ENCODE peak calls at places on chromosomes 7 and 10, in nine cellular contexts. One of them, this sample, is unnamed.
A peak's percentile ranks its signal among the peaks of the same experiment; 100 is the strongest.

GRCh38 chr7:106462365-106462859 is 177.6 kb upstream of the NAMPT start:
- DNase-seq in lung: no peak
- DNase-seq in AG10803: peak; percentile 40
- DNase-seq in CD4-positive, alpha-beta memory T cell: peak; percentile 31
- DNase-seq in GM23248: peak; percentile 56
- DNase-seq in cardiac muscle cell: peak; percentile 33
- DNase-seq in colonic mucosa: no peak
- DNase-seq in astrocyte: no peak
- DNase-seq in heart right ventricle: no peak
- DNase-seq in this sample: peak; percentile 19

GRCh38 chr7:63039882-63040281 is 958.8 kb upstream of the ZNF722 start:
- DNase-seq in lung: no peak
- DNase-seq in AG10803: no peak
- DNase-seq in CD4-positive, alpha-beta memory T cell: no peak
- DNase-seq in GM23248: no peak
- DNase-seq in cardiac muscle cell: no peak
- DNase-seq in colonic mucosa: no peak
- DNase-seq in astrocyte: no peak
- DNase-seq in heart right ventricle: no peak
- DNase-seq in this sample: no peak

GRCh38 chr7:89607797-89608196 is 546.5 kb upstream of the STEAP1 start:
- DNase-seq in lung: no peak
- DNase-seq in AG10803: no peak
- DNase-seq in CD4-positive, alpha-beta memory T cell: peak; percentile 44
- DNase-seq in GM23248: no peak
- DNase-seq in cardiac muscle cell: no peak
- DNase-seq in colonic mucosa: no peak
- DNase-seq in astrocyte: no peak
- DNase-seq in heart right ventricle: no peak
- DNase-seq in this sample: peak; percentile 25

GRCh38 chr10:126052171-126052570 is 155.8 kb downstream of the FANK1 start:
- DNase-seq in lung: no peak
- DNase-seq in AG10803: no peak
- DNase-seq in CD4-positive, alpha-beta memory T cell: no peak
- DNase-seq in GM23248: no peak
- DNase-seq in cardiac muscle cell: no peak
- DNase-seq in colonic mucosa: no peak
- DNase-seq in astrocyte: no peak
- DNase-seq in heart right ventricle: no peak
- DNase-seq in this sample: no peak

GRCh38 chr7:7188091-7188490 is 5.7 kb downstream of the C1GALT1 start:
- DNase-seq in lung: no peak
- DNase-seq in AG10803: no peak
- DNase-seq in CD4-positive, alpha-beta memory T cell: no peak
- DNase-seq in GM23248: no peak
- DNase-seq in cardiac muscle cell: no peak
- DNase-seq in colonic mucosa: no peak
- DNase-seq in astrocyte: no peak
- DNase-seq in heart right ventricle: no peak
- DNase-seq in this sample: no peak

GRCh38 chr7:150631866-150632864 is at the start of gene GIMAP6:
- DNase-seq in lung: no peak
- DNase-seq in AG10803: no peak
- DNase-seq in CD4-positive, alpha-beta memory T cell: peak; percentile 51
- DNase-seq in GM23248: no peak
- DNase-seq in cardiac muscle cell: no peak
- DNase-seq in colonic mucosa: no peak
- DNase-seq in astrocyte: no peak
- DNase-seq in heart right ventricle: peak; percentile 43
- DNase-seq in this sample: peak; percentile 66

GRCh38 chr10:24703700-24704099 is 20.0 kb downstream of the ARHGAP21 start:
- DNase-seq in lung: no peak
- DNase-seq in AG10803: peak; percentile 92
- DNase-seq in CD4-positive, alpha-beta memory T cell: no peak
- DNase-seq in GM23248: peak; percentile 86
- DNase-seq in cardiac muscle cell: no peak
- DNase-seq in colonic mucosa: no peak
- DNase-seq in astrocyte: peak; percentile 76
- DNase-seq in heart right ventricle: no peak
- DNase-seq in this sample: no peak

GRCh38 chr10:14749051-14749809 is 25.5 kb downstream of the FAM107B start:
- DNase-seq in lung: no peak
- DNase-seq in AG10803: no peak
- DNase-seq in CD4-positive, alpha-beta memory T cell: no peak
- DNase-seq in GM23248: no peak
- DNase-seq in cardiac muscle cell: peak; percentile 26
- DNase-seq in colonic mucosa: peak; percentile 41
- DNase-seq in astrocyte: no peak
- DNase-seq in heart right ventricle: peak; percentile 34
- DNase-seq in this sample: no peak

GRCh38 chr10:71222541-71223364 is 10.4 kb downstream of the UNC5B start:
- DNase-seq in lung: no peak
- DNase-seq in AG10803: peak; percentile 70
- DNase-seq in CD4-positive, alpha-beta memory T cell: no peak
- DNase-seq in GM23248: peak; percentile 76
- DNase-seq in cardiac muscle cell: no peak
- DNase-seq in colonic mucosa: no peak
- DNase-seq in astrocyte: peak; percentile 71
- DNase-seq in heart right ventricle: no peak
- DNase-seq in this sample: no peak

GRCh38 chr7:133863362-133864061 is 263.6 kb upstream of the LRGUK start:
- DNase-seq in lung: no peak
- DNase-seq in AG10803: no peak
- DNase-seq in CD4-positive, alpha-beta memory T cell: no peak
- DNase-seq in GM23248: no peak
- DNase-seq in cardiac muscle cell: no peak
- DNase-seq in colonic mucosa: no peak
- DNase-seq in astrocyte: no peak
- DNase-seq in heart right ventricle: no peak
- DNase-seq in this sample: no peak

GRCh38 chr10:132299381-132300336 is 8.1 kb downstream of the STK32C start:
- DNase-seq in lung: no peak
- DNase-seq in AG10803: no peak
- DNase-seq in CD4-positive, alpha-beta memory T cell: no peak
- DNase-seq in GM23248: no peak
- DNase-seq in cardiac muscle cell: no peak
- DNase-seq in colonic mucosa: no peak
- DNase-seq in astrocyte: no peak
- DNase-seq in heart right ventricle: no peak
- DNase-seq in this sample: no peak

GRCh38 chr10:117163061-117163953 is 25.2 kb upstream of the VAX1 start:
- DNase-seq in lung: no peak
- DNase-seq in AG10803: no peak
- DNase-seq in CD4-positive, alpha-beta memory T cell: no peak
- DNase-seq in GM23248: peak; percentile 20
- DNase-seq in cardiac muscle cell: peak; percentile 51
- DNase-seq in colonic mucosa: no peak
- DNase-seq in astrocyte: no peak
- DNase-seq in heart right ventricle: no peak
- DNase-seq in this sample: no peak
- H3K4me3 ChIP-seq in lung: no peak overlapping the region
- H3K4me3 ChIP-seq in AG10803: no peak overlapping the region
- H3K4me3 ChIP-seq in CD4-positive, alpha-beta memory T cell: no peak overlapping the region
- H3K4me3 ChIP-seq in GM23248: no peak overlapping the region
- H3K4me3 ChIP-seq in cardiac muscle cell: peak overlapping the region; percentile 28
- H3K4me3 ChIP-seq in colonic mucosa: no peak overlapping the region
- H3K4me3 ChIP-seq in astrocyte: no peak overlapping the region
- H3K4me3 ChIP-seq in heart right ventricle: peak overlapping the region; percentile 9
- H3K4me3 ChIP-seq in this sample: no peak overlapping the region

GRCh38 chr7:102063736-102064135 is 222.9 kb upstream of the SH2B2 start:
- DNase-seq in lung: peak; percentile 49
- DNase-seq in AG10803: peak; percentile 36
- DNase-seq in CD4-positive, alpha-beta memory T cell: no peak
- DNase-seq in GM23248: peak; percentile 55
- DNase-seq in cardiac muscle cell: peak; percentile 38
- DNase-seq in colonic mucosa: peak; percentile 89
- DNase-seq in astrocyte: peak; percentile 87
- DNase-seq in heart right ventricle: no peak
- DNase-seq in this sample: no peak
- H3K4me3 ChIP-seq in lung: no peak overlapping the region
- H3K4me3 ChIP-seq in AG10803: no peak overlapping the region
- H3K4me3 ChIP-seq in CD4-positive, alpha-beta memory T cell: no peak overlapping the region
- H3K4me3 ChIP-seq in GM23248: no peak overlapping the region
- H3K4me3 ChIP-seq in cardiac muscle cell: no peak overlapping the region
- H3K4me3 ChIP-seq in colonic mucosa: no peak overlapping the region
- H3K4me3 ChIP-seq in astrocyte: no peak overlapping the region
- H3K4me3 ChIP-seq in heart right ventricle: no peak overlapping the region
- H3K4me3 ChIP-seq in this sample: no peak overlapping the region

GRCh38 chr10:69215405-69216176 is 4.5 kb upstream of the HKDC1 start:
- DNase-seq in lung: no peak
- DNase-seq in AG10803: no peak
- DNase-seq in CD4-positive, alpha-beta memory T cell: peak; percentile 26
- DNase-seq in GM23248: no peak
- DNase-seq in cardiac muscle cell: no peak
- DNase-seq in colonic mucosa: no peak
- DNase-seq in astrocyte: no peak
- DNase-seq in heart right ventricle: no peak
- DNase-seq in this sample: peak; percentile 62
- H3K4me3 ChIP-seq in lung: no peak overlapping the region
- H3K4me3 ChIP-seq in AG10803: no peak overlapping the region
- H3K4me3 ChIP-seq in CD4-positive, alpha-beta memory T cell: no peak overlapping the region
- H3K4me3 ChIP-seq in GM23248: no peak overlapping the region
- H3K4me3 ChIP-seq in cardiac muscle cell: no peak overlapping the region
- H3K4me3 ChIP-seq in colonic mucosa: no peak overlapping the region
- H3K4me3 ChIP-seq in astrocyte: no peak overlapping the region
- H3K4me3 ChIP-seq in heart right ventricle: no peak overlapping the region
- H3K4me3 ChIP-seq in this sample: no peak overlapping the region

DNA sequence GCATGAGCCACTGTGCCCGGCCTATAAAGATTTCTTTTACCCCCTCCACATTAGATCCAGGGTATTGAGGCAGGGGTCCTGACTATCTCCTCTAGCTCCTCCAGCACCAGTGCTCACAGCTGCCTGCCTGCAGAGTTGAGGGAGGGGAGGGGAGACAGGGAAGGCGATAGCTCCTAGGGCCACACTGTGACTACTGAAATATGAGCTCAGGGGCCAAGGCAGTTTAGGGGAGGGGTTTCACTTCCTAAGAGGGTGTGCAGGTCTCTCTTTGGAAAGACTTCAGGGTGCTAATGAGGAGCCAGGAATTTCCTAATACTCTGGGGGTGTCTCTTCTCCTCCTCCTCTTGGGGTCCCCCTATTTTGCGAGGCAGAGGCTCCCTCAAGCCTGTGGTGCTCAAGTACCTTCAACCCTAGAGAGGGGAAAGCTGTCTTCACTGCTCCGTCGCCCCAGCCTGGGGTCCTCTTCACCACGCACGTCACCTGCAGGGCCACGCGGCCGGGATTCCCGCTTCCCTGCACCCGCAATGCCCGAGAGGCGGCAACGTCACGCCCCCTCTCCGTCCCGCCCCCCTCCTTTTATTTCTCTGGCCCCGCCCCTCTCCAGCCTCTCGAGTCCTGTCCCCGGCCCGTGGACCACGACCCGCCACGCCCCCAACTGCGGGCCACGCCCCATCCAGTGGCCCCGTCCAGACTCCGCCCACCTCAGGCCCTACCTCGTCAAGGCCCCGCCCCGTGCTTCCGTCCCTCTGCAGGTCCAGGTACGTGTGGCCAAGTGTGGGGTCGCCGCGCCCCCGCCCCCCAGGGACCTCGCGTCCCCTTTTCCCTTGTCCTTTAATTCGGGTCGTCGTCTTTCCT is 69.5 kb upstream of the BAIAP2L1 start:
- DNase-seq in lung: peak; percentile 70
- DNase-seq in AG10803: no peak
- DNase-seq in CD4-positive, alpha-beta memory T cell: no peak
- DNase-seq in GM23248: peak; percentile 29
- DNase-seq in cardiac muscle cell: peak; percentile 80
- DNase-seq in colonic mucosa: peak; percentile 78
- DNase-seq in astrocyte: no peak
- DNase-seq in heart right ventricle: no peak
- DNase-seq in this sample: no peak
- H3K4me3 ChIP-seq in lung: no peak overlapping the region
- H3K4me3 ChIP-seq in AG10803: no peak overlapping the region
- H3K4me3 ChIP-seq in CD4-positive, alpha-beta memory T cell: no peak overlapping the region
- H3K4me3 ChIP-seq in GM23248: no peak overlapping the region
- H3K4me3 ChIP-seq in cardiac muscle cell: peak overlapping the region; percentile 32
- H3K4me3 ChIP-seq in colonic mucosa: no peak overlapping the region
- H3K4me3 ChIP-seq in astrocyte: no peak overlapping the region
- H3K4me3 ChIP-seq in heart right ventricle: peak overlapping the region; percentile 15
- H3K4me3 ChIP-seq in this sample: no peak overlapping the region

DNA sequence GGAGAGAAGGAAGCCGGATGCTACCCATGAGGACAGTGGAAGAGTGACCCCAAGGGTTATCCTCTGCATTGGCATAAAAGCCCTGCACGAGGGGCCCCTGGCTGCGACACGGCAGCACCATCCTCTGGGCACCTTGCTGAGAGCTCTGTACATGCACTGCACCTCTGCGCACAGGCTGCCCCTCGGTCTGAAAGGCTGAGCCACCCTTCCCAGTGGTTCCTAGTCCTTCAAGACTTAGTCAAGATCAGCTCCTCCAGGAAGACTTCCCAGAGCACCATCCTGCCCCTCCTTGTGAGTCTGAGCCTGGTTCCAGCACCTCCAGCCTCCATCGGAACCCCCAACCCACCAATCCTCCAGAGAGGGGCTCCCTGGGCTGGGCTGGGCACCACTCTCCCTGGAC is 37.9 kb upstream of the CNPY1 start:
- DNase-seq in lung: no peak
- DNase-seq in AG10803: no peak
- DNase-seq in CD4-positive, alpha-beta memory T cell: no peak
- DNase-seq in GM23248: no peak
- DNase-seq in cardiac muscle cell: no peak
- DNase-seq in colonic mucosa: no peak
- DNase-seq in astrocyte: no peak
- DNase-seq in heart right ventricle: no peak
- DNase-seq in this sample: no peak
- H3K4me3 ChIP-seq in lung: no peak overlapping the region
- H3K4me3 ChIP-seq in AG10803: no peak overlapping the region
- H3K4me3 ChIP-seq in CD4-positive, alpha-beta memory T cell: no peak overlapping the region
- H3K4me3 ChIP-seq in GM23248: no peak overlapping the region
- H3K4me3 ChIP-seq in cardiac muscle cell: no peak overlapping the region
- H3K4me3 ChIP-seq in colonic mucosa: no peak overlapping the region
- H3K4me3 ChIP-seq in astrocyte: no peak overlapping the region
- H3K4me3 ChIP-seq in heart right ventricle: no peak overlapping the region
- H3K4me3 ChIP-seq in this sample: no peak overlapping the region

This sample was measured in Jurkat, Clone E6-1.